ENCODE peak calls at places on chromosome 1, in four cellular contexts. One of them, this sample, is unnamed.

GRCh38 chr1:94926365-94926914 is 470 bp downstream of the CNN3 start:
- DNase-seq in prostate gland: peak
- DNase-seq in RCC 7860: no peak
- DNase-seq in left cardiac atrium: peak
- DNase-seq in this sample: no peak

GRCh38 chr1:50308883-50309282 is 114.4 kb downstream of the DMRTA2 start:
- DNase-seq in prostate gland: no peak
- DNase-seq in RCC 7860: no peak
- DNase-seq in left cardiac atrium: no peak
- DNase-seq in this sample: no peak

GRCh38 chr1:107900083-107900945 is 64.7 kb downstream of the VAV3 start:
- DNase-seq in prostate gland: no peak
- DNase-seq in RCC 7860: no peak
- DNase-seq in left cardiac atrium: no peak
- DNase-seq in this sample: no peak

GRCh38 chr1:93591833-93592635 is 89.6 kb downstream of the BCAR3 start:
- DNase-seq in prostate gland: peak
- DNase-seq in RCC 7860: peak
- DNase-seq in left cardiac atrium: no peak
- DNase-seq in this sample: peak

GRCh38 chr1:5949761-5950100 is 42.5 kb downstream of the NPHP4 start:
- DNase-seq in prostate gland: no peak
- DNase-seq in RCC 7860: no peak
- DNase-seq in left cardiac atrium: no peak
- DNase-seq in this sample: no peak

GRCh38 chr1:181594553-181594952 is 111.2 kb downstream of the CACNA1E start:
- DNase-seq in prostate gland: no peak
- DNase-seq in RCC 7860: no peak
- DNase-seq in left cardiac atrium: no peak
- DNase-seq in this sample: no peak

GRCh38 chr1:94840811-94841210 is 20.7 kb downstream of the SLC44A3 start:
- DNase-seq in prostate gland: no peak
- DNase-seq in RCC 7860: no peak
- DNase-seq in left cardiac atrium: no peak
- DNase-seq in this sample: no peak

GRCh38 chr1:228036701-228037231 is 30.0 kb downstream of the WNT3A start:
- DNase-seq in prostate gland: no peak
- DNase-seq in RCC 7860: no peak
- DNase-seq in left cardiac atrium: no peak
- DNase-seq in this sample: no peak

GRCh38 chr1:7885513-7886298 is 32.8 kb upstream of the UTS2 start:
- DNase-seq in prostate gland: no peak
- DNase-seq in RCC 7860: no peak
- DNase-seq in left cardiac atrium: no peak
- DNase-seq in this sample: no peak

GRCh38 chr1:150141452-150141851 is 8.3 kb upstream of the PLEKHO1 start:
- DNase-seq in prostate gland: no peak
- DNase-seq in RCC 7860: no peak
- DNase-seq in left cardiac atrium: no peak
- DNase-seq in this sample: no peak